ENCODE peak calls at places on chromosome 1, in nine cellular contexts. H is iris pigment epithelial cell, G is NT2/D1, O is GM10248, P is hepatic stellate cell, J is NCI-H345, Q is RPMI8226, E is NCI-H1105, A is nucleus accumbens. D is an unnamed sample.
A peak's percentile ranks its signal among the peaks of the same experiment; 100 is the strongest.

GRCh38 chr1:45840704-45841103 is 37.3 kb downstream of the MAST2 start:
- DNase-seq in H (no peak), G (no peak), O (peak; percentile 22), P (no peak), J (no peak), Q (no peak), E (no peak), A (no peak), D (no peak)

GRCh38 chr1:17412093-17412870 is 27.2 kb downstream of the RCC2 start:
- DNase-seq in H (no peak), G (no peak), O (no peak), P (no peak), J (no peak), Q (no peak), E (no peak), A (no peak), D (no peak)

GRCh38 chr1:237864338-237865244 is 26.1 kb downstream of the ZP4 start:
- DNase-seq in H (peak; percentile 20), G (peak; percentile 50), O (peak; percentile 45), P (no peak), J (peak; percentile 18), Q (peak; percentile 70), E (peak; percentile 28), A (peak; percentile 51), D (peak; percentile 45)

GRCh38 chr1:218553197-218553596 is 208.1 kb downstream of the TGFB2 start:
- DNase-seq in H (no peak), G (no peak), O (no peak), P (no peak), J (no peak), Q (peak; percentile 37), E (no peak), A (no peak), D (no peak)

GRCh38 chr1:86648255-86648654 is 56.1 kb upstream of the SH3GLB1 start:
- DNase-seq in H (peak; percentile 68), G (no peak), O (no peak), P (peak; percentile 14), J (no peak), Q (no peak), E (peak; percentile 40), A (no peak), D (no peak)

GRCh38 chr1:155320661-155321576 is at the start of gene RUSC1:
- DNase-seq in H (peak; percentile 62), G (no peak), O (peak; percentile 81), P (peak; percentile 80), J (peak; percentile 67), Q (no peak), E (peak; percentile 82), A (peak; percentile 77), D (peak; percentile 58)

GRCh38 chr1:15090373-15090772 is 63.2 kb upstream of the TMEM51 start:
- DNase-seq in H (no peak), G (peak; percentile 42), O (no peak), P (no peak), J (peak; percentile 60), Q (peak; percentile 86), E (peak; percentile 81), A (no peak), D (peak; percentile 75)

GRCh38 chr1:181134543-181135461 is 46.3 kb downstream of the IER5 start:
- DNase-seq in H (peak; percentile 83), G (no peak), O (peak; percentile 73), P (no peak), J (peak; percentile 51), Q (peak; percentile 92), E (peak; percentile 29), A (no peak), D (peak; percentile 51)

GRCh38 chr1:221435510-221435909 is 306.4 kb downstream of the DUSP10 start:
- DNase-seq in H (peak; percentile 74), G (peak; percentile 55), O (peak; percentile 52), P (peak; percentile 33), J (peak; percentile 41), Q (peak; percentile 41), E (peak; percentile 24), A (no peak), D (peak; percentile 39)